ENCODE peak calls at places on chromosomes 2 and 18, in eight cellular contexts. Y is mesendoderm; C is NCI-H1048; W is heart left ventricle; V is activated T-helper 1 cell treated with anti-CD3 and anti-CD28 coated beads, Interleukin-12 subunit alpha, Interleukin-12 subunit beta, Interleukin-2, Interleukin-4 antibody, amounts not matched to agents 30 ng/mL and 10 ng/mL and 1 ng/mL, durations not matched to agents 14 hours and 24 hours and 36 hours; N is NCI-H510A treated with DMSO at 0.1 percent for 48 hours; Z is endothelial cell; B is HCEC 1CT. Q is an unnamed sample.
A peak's percentile ranks its signal among the peaks of the same experiment; 100 is the strongest.

GRCh38 chr2:212097001-212097400 is 441.6 kb downstream of the ERBB4 start:
- DNase-seq in Z (no peak), V (no peak), W (no peak), Y (no peak), C (no peak), N (no peak), B (no peak), Q (peak; percentile 35)

GRCh38 chr2:30862054-30862651 is 54.9 kb upstream of the CAPN13 start:
- DNase-seq in V (no peak), W (no peak), B (peak; percentile 64), C (peak; percentile 29), Z (peak; percentile 70), Y (peak; percentile 78), N (peak; percentile 67), Q (peak; percentile 36)

GRCh38 chr2:224055101-224055500 is 16.0 kb upstream of the SERPINE2 start:
- DNase-seq in Y (no peak), B (no peak), C (no peak), W (no peak), Z (no peak), V (no peak), N (no peak), Q (no peak)

GRCh38 chr18:79229451-79229850 is 160.3 kb downstream of the ATP9B start:
- DNase-seq in Z (no peak), C (no peak), V (no peak), W (no peak), N (no peak), Y (no peak), B (no peak), Q (no peak)

GRCh38 chr2:215216806-215217205 is 78.4 kb upstream of the ABCA12 start:
- DNase-seq in N (no peak), B (no peak), W (no peak), Z (no peak), C (no peak), Y (no peak), V (no peak), Q (no peak)

GRCh38 chr2:44949329-44950151 is 8.0 kb downstream of the SIX3 start:
- DNase-seq in V (no peak), B (peak; percentile 33), C (no peak), N (peak; percentile 78), Y (peak; percentile 74), Z (no peak), W (no peak), Q (no peak)

GRCh38 chr2:84908948-84909713 is 3.7 kb downstream of the TMSB10 start:
- DNase-seq in W (no peak), C (no peak), N (no peak), B (no peak), V (peak; percentile 56), Y (no peak), Z (no peak), Q (no peak)

GRCh38 chr2:20674309-20674965 is 7.5 kb downstream of the GDF7 start:
- DNase-seq in Z (no peak), N (no peak), W (no peak), B (no peak), Y (no peak), V (no peak), C (no peak), Q (no peak)

GRCh38 chr2:119649364-119649917 is 29.6 kb upstream of the TMEM177 start:
- DNase-seq in N (no peak), V (no peak), C (no peak), Z (no peak), Y (no peak), B (peak; percentile 72), W (no peak), Q (no peak)

GRCh38 chr2:241924069-241924908 is 54.8 kb downstream of the RTP5 start:
- DNase-seq in C (no peak), Y (no peak), V (no peak), B (no peak), N (no peak), W (no peak), Z (no peak), Q (no peak)

GRCh38 chr2:8289111-8289510 is 392.7 kb upstream of the ID2 start:
- DNase-seq in W (no peak), Y (no peak), Z (no peak), B (no peak), C (no peak), V (no peak), N (no peak), Q (no peak)

GRCh38 chr2:166167451-166167850 is 39.6 kb upstream of the SCN1A start:
- DNase-seq in Y (peak; percentile 6), Z (no peak), B (no peak), V (no peak), W (no peak), N (no peak), C (peak; percentile 23), Q (no peak)

GRCh38 chr18:80067321-80067720 is 33.1 kb downstream of the RBFA start:
- DNase-seq in B (no peak), W (no peak), N (no peak), C (no peak), Y (no peak), Z (no peak), V (no peak), Q (no peak)

GRCh38 chr2:202278944-202279343 is 13.4 kb downstream of the NOP58 start:
- DNase-seq in B (peak; percentile 80), V (no peak), N (peak; percentile 32), Z (peak; percentile 13), W (no peak), Y (peak; percentile 59), C (no peak), Q (peak; percentile 48)

GRCh38 chr2:27381577-27382181 is 1.1 kb upstream of the ZNF513 start:
- DNase-seq in V (no peak), B (no peak), Z (no peak), C (no peak), W (no peak), Y (no peak), N (no peak), Q (no peak)

GRCh38 chr2:124530203-124530602 is 505.1 kb downstream of the CNTNAP5 start:
- DNase-seq in N (no peak), B (no peak), W (no peak), Y (peak; percentile 14), Z (no peak), C (no peak), V (no peak), Q (no peak)

GRCh38 chr2:176490061-176490861 is 221.0 kb downstream of the MTX2 start:
- DNase-seq in W (peak; percentile 79), Z (peak; percentile 45), C (no peak), B (no peak), N (no peak), V (no peak), Y (peak; percentile 82), Q (no peak)

GRCh38 chr2:1990724-1991123 is 246.4 kb upstream of the PXDN start:
- DNase-seq in N (peak; percentile 15), Y (no peak), W (peak; percentile 72), V (no peak), C (no peak), B (no peak), Z (no peak), Q (peak; percentile 60)

GRCh38 chr2:68730828-68731227 is 3.8 kb upstream of the ARHGAP25 start:
- DNase-seq in C (no peak), Y (no peak), V (no peak), W (no peak), B (peak; percentile 78), Z (no peak), N (no peak), Q (no peak)

GRCh38 chr2:65382323-65382722 is 50.1 kb downstream of the SPRED2 start:
- DNase-seq in V (no peak), W (no peak), B (no peak), Z (no peak), N (no peak), C (no peak), Y (no peak), Q (no peak)

GRCh38 chr18:49813071-49813320 is 337 bp downstream of the ACAA2 start:
- DNase-seq in C (no peak), W (peak; percentile 73), B (peak; percentile 26), Y (peak; percentile 70), N (peak; percentile 51), V (no peak), Z (peak; percentile 48), Q (peak; percentile 57)

GRCh38 chr2:53035153-53035552 is 732.5 kb upstream of the CHAC2 start:
- DNase-seq in Z (no peak), Y (no peak), B (no peak), W (no peak), V (no peak), N (no peak), C (no peak), Q (no peak)

GRCh38 chr2:151239624-151240023 is 22.0 kb downstream of the RBM43 start:
- DNase-seq in Z (no peak), N (no peak), Y (no peak), W (no peak), C (no peak), V (no peak), B (no peak), Q (no peak)

GRCh38 chr2:190214434-190215194 is 105.0 kb downstream of the HIBCH start:
- DNase-seq in B (no peak), Z (no peak), V (no peak), N (no peak), Y (no peak), C (no peak), W (no peak), Q (no peak)

GRCh38 chr2:110101280-110101844 is 14.3 kb downstream of the MALL start:
- DNase-seq in V (no peak), Z (peak; percentile 63), Y (peak; percentile 83), B (peak; percentile 100), C (no peak), W (peak; percentile 97), N (peak; percentile 93), Q (peak; percentile 90)

GRCh38 chr2:139917723-139918384 is 1137.7 kb upstream of the NXPH2 start:
- DNase-seq in Y (no peak), Z (no peak), W (no peak), C (no peak), B (no peak), V (no peak), N (no peak), Q (no peak)

GRCh38 chr2:54360055-54360792 is 95.9 kb upstream of the SPTBN1 start:
- DNase-seq in N (no peak), V (no peak), B (no peak), Z (no peak), C (no peak), W (no peak), Y (no peak), Q (peak; percentile 93)

GRCh38 chr2:114754907-114755563 is 312.6 kb downstream of the DPP10 start:
- DNase-seq in W (no peak), C (no peak), N (peak; percentile 97), Z (no peak), V (no peak), B (no peak), Y (no peak), Q (peak; percentile 12)

GRCh38 chr2:189249901-189250300 is 70.3 kb upstream of the COL5A2 start:
- DNase-seq in V (no peak), N (no peak), B (no peak), W (no peak), Y (no peak), Z (no peak), C (no peak), Q (no peak)

GRCh38 chr2:53952519-53952918 is 18.3 kb downstream of the PSME4 start:
- DNase-seq in Y (no peak), Z (no peak), B (no peak), V (no peak), N (no peak), W (no peak), C (no peak), Q (no peak)

GRCh38 chr2:170177950-170178781 is at the start of gene MYO3B:
- DNase-seq in V (no peak), N (no peak), W (no peak), Y (peak; percentile 43), Z (no peak), C (no peak), B (peak; percentile 32), Q (peak; percentile 5)

Q was measured in NCI-H1105 treated with DMSO at 0.1 percent for 48 hours.